ENCODE peak calls at places on chromosomes 2 and 18, in five cellular contexts. C, R, A, G and N are unnamed samples.

GRCh38 chr2:23376972-23377371 is 8.0 kb upstream of the KLHL29 start:
- DNase-seq in C (no peak), R (no peak), A (no peak), G (no peak), N (no peak)

GRCh38 chr2:68365087-68365486 is at the start of gene PLEK:
- DNase-seq in C (no peak), R (no peak), A (no peak), G (no peak), N (no peak)

GRCh38 chr2:72695676-72696075 is 130.2 kb downstream of the EXOC6B start:
- DNase-seq in C (no peak), R (no peak), A (no peak), G (no peak), N (no peak)

GRCh38 chr2:197089659-197090058 is 163.2 kb upstream of the PGAP1 start:
- DNase-seq in C (no peak), R (no peak), A (no peak), G (no peak), N (no peak)

GRCh38 chr2:110114007-110114591 is 1.5 kb downstream of the MALL start:
- DNase-seq in C (no peak), R (no peak), A (peak), G (no peak), N (no peak)

GRCh38 chr2:233093721-233094120 is 33.6 kb downstream of the INPP5D start:
- DNase-seq in C (no peak), R (no peak), A (no peak), G (no peak), N (no peak)

GRCh38 chr2:232438051-232438450 is 17.9 kb upstream of the ALPI start:
- DNase-seq in C (no peak), R (no peak), A (no peak), G (no peak), N (no peak)

GRCh38 chr2:65397122-65397521 is 35.3 kb downstream of the SPRED2 start:
- DNase-seq in C (no peak), R (no peak), A (no peak), G (no peak), N (no peak)

GRCh38 chr2:44321360-44321759 is 39.9 kb downstream of the PREPL start:
- DNase-seq in C (no peak), R (no peak), A (no peak), G (no peak), N (no peak)

GRCh38 chr18:5103286-5103685 is 93.8 kb downstream of the AKAIN1 start:
- DNase-seq in C (no peak), R (no peak), A (no peak), G (no peak), N (no peak)

GRCh38 chr2:182038579-182038978 is 52.9 kb downstream of the PPP1R1C start:
- DNase-seq in C (no peak), R (no peak), A (no peak), G (no peak), N (no peak)

GRCh38 chr2:110838657-110839357 is 106.4 kb downstream of the ACOXL start:
- DNase-seq in C (no peak), R (no peak), A (no peak), G (no peak), N (no peak)

GRCh38 chr2:232609607-232610006 is 23.8 kb upstream of the EFHD1 start:
- DNase-seq in C (no peak), R (no peak), A (no peak), G (no peak), N (no peak)

GRCh38 chr2:184554736-184555135 is 43.6 kb upstream of the ZNF804A start:
- DNase-seq in C (no peak), R (no peak), A (no peak), G (no peak), N (no peak)

GRCh38 chr18:46060359-46060841 is 11.7 kb downstream of the PSTPIP2 start:
- DNase-seq in C (peak), R (peak), A (no peak), G (no peak), N (no peak)

GRCh38 chr2:46796031-46796430 is 119.6 kb downstream of the MCFD2 start:
- DNase-seq in C (no peak), R (no peak), A (no peak), G (no peak), N (no peak)

GRCh38 chr2:108607706-108608301 is 73.5 kb downstream of the LIMS1 start:
- DNase-seq in C (no peak), R (peak), A (peak), G (no peak), N (no peak)

GRCh38 chr2:24492283-24493272 is 1.5 kb downstream of the NCOA1 start:
- DNase-seq in C (no peak), R (no peak), A (no peak), G (no peak), N (no peak)

GRCh38 chr2:177148477-177149154 is 64.0 kb upstream of the HNRNPA3 start:
- DNase-seq in C (peak), R (peak), A (peak), G (no peak), N (peak)

GRCh38 chr2:200786423-200786822 is 25.3 kb upstream of the BZW1 start:
- DNase-seq in C (no peak), R (no peak), A (peak), G (no peak), N (no peak)

GRCh38 chr2:239399404-239399999 is 1.3 kb downstream of the HDAC4 start:
- DNase-seq in C (no peak), R (no peak), A (peak), G (no peak), N (no peak)

GRCh38 chr2:219435701-219436100 is 1.1 kb downstream of the SPEG start:
- DNase-seq in C (no peak), R (no peak), A (no peak), G (no peak), N (no peak)

GRCh38 chr2:135688002-135688401 is 53.7 kb upstream of the UBXN4 start:
- DNase-seq in C (no peak), R (no peak), A (no peak), G (no peak), N (no peak)

GRCh38 chr2:182854405-182855105 is 11.9 kb downstream of the FRZB start:
- DNase-seq in C (no peak), R (no peak), A (no peak), G (no peak), N (no peak)

GRCh38 chr2:217387776-217388381 is 528.0 kb upstream of the TNP1 start:
- DNase-seq in C (no peak), R (no peak), A (peak), G (no peak), N (no peak)

GRCh38 chr2:209495855-209496585 is 72.2 kb downstream of the MAP2 start:
- DNase-seq in C (no peak), R (no peak), A (peak), G (no peak), N (no peak)

GRCh38 chr2:199463708-199464613 is 6.2 kb upstream of the SATB2 start:
- DNase-seq in C (peak), R (no peak), A (no peak), G (no peak), N (no peak)

GRCh38 chr2:177295479-177295878 is 31.0 kb upstream of the NFE2L2 start:
- DNase-seq in C (no peak), R (no peak), A (no peak), G (no peak), N (no peak)

GRCh38 chr2:72572501-72572900 is 253.3 kb downstream of the EXOC6B start:
- DNase-seq in C (no peak), R (no peak), A (no peak), G (no peak), N (no peak)

GRCh38 chr2:177538323-177538722 is 145.8 kb downstream of the AGPS start:
- DNase-seq in C (no peak), R (no peak), A (no peak), G (no peak), N (no peak)

GRCh38 chr2:44169155-44169898 is 652 bp downstream of the PPM1B start:
- DNase-seq in C (peak), R (peak), A (peak), G (peak), N (peak)

GRCh38 chr2:147689510-147689909 is 155.3 kb upstream of the ACVR2A start:
- DNase-seq in C (no peak), R (no peak), A (no peak), G (peak), N (peak)

GRCh38 chr18:12837747-12838146 is 46.3 kb downstream of the PTPN2 start:
- DNase-seq in C (no peak), R (no peak), A (no peak), G (no peak), N (no peak)

GRCh38 chr2:223465793-223466192 is 136.4 kb downstream of the SCG2 start:
- DNase-seq in C (no peak), R (no peak), A (no peak), G (no peak), N (no peak)

DNA sequence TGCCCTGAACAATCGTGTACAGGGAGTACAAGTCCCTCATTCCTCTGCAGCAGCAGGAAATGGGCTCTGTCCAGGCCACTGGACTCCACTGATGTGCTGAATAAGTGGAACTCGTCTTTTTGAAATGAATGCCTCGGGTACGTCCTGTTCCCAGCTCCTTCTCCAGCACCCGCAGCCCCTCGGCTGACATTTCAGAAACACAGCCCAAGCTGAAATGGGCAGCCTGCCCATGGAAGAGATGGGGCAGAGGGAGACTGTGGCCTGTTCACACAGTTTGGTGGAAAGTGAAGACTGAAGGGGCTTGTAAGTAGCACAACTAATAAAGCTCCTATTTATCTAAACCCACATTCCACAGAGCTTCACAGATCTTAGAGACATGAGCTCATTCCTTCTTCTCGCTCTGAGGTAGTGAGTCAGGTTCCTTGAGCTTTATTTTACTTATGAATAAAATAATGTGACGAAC is 498.6 kb downstream of the TXNL1 start:
- DNase-seq in C (no peak), R (no peak), A (no peak), G (no peak), N (no peak)
- TF ChIP-seq TAF1 in C (no peak), R (no peak), A (no peak), G (no peak), N (no peak)

DNA sequence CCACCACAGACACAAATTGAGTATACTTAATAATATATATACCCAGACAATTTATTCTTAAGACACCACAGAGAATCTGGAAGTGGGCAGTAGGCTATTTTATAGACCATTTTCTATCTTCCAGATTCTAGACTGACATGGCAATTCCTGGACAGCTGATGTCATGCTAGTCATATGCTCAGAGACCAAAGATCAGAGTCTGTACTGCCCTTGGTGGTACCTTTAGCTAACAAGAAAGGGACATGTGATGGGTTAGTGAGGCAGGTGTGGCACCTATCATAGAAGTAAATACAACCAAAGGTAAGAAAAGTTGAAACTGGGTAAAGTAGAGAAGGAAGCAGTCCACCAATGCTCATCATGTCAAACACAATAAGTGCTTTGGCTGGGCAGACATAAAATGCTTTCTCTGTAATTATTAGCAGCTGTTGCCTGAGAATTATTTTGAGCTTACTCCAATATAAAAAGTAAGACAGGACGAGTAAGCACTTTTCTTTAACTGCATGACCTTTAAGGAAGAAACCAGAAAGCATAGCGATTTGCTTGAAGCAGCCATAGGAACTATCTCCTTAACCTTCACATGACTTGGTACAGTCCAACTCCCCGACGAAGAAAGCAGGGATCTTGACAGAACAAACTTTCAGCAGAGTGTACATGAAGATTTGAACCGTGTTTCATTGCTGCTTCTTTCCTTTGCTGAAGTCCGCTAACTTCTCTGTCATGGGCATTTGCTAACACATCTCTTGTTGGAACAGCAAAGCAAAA is 47.1 kb downstream of the SLC40A1 start:
- DNase-seq in C (no peak), R (no peak), A (peak), G (no peak), N (no peak)
- TF ChIP-seq TAF1 in C (no peak), R (no peak), A (no peak), G (no peak), N (no peak)

GRCh38 chr18:79400591-79401381 is 5.1 kb downstream of the NFATC1 start:
- DNase-seq in C (no peak), R (peak), A (no peak), G (peak), N (peak)
- TF ChIP-seq TAF1 in C (no peak), R (no peak), A (no peak), G (no peak), N (no peak)

GRCh38 chr2:215793747-215794595 is 219.4 kb downstream of the MREG start:
- DNase-seq in C (no peak), R (peak), A (peak), G (no peak), N (no peak)
- TF ChIP-seq TAF1 in C (no peak), R (no peak), A (peak), G (no peak), N (no peak)

GRCh38 chr2:20446917-20447436 is at the start of gene RHOB:
- DNase-seq in C (peak), R (peak), A (peak), G (peak), N (peak)

GRCh38 chr2:20449501-20450200 is 2.8 kb downstream of the RHOB start:
- DNase-seq in C (no peak), R (no peak), A (peak), G (no peak), N (no peak)

GRCh38 chr2:20446280-20446916 is 476 bp upstream of the RHOB start:
- DNase-seq in C (no peak), R (no peak), A (no peak), G (no peak), N (no peak)

GRCh38 chr2:20448246-20449046 is 1.6 kb downstream of the RHOB start:
- DNase-seq in C (no peak), R (no peak), A (no peak), G (no peak), N (no peak)

DNA sequence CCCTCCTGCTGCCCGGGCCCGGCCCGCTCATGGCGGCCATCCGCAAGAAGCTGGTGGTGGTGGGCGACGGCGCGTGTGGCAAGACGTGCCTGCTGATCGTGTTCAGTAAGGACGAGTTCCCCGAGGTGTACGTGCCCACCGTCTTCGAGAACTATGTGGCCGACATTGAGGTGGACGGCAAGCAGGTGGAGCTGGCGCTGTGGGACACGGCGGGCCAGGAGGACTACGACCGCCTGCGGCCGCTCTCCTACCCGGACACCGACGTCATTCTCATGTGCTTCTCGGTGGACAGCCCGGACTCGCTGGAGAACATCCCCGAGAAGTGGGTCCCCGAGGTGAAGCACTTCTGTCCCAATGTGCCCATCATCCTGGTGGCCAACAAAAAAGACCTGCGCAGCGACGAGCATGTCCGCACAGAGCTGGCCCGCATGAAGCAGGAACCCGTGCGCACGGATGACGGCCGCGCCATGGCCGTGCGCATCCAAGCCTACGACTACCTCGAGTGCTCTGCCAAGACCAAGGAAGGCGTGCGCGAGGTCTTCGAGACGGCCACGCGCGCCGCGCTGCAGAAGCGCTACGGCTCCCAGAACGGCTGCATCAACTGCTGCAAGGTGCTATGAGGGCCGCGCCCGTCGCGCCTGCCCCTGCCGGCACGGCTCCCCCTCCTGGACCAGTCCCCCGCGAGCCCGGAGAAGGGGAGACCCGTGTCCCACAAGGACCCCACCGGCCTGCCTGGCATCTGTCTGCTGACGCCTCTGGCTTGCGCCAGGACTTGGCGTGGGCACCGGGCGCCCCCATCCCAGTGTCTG is 767 bp downstream of the RHOB start:
- DNase-seq in C (peak), R (no peak), A (no peak), G (no peak), N (peak)
- TF ChIP-seq TAF1 in C (no peak), R (no peak), A (peak), G (no peak), N (no peak)

GRCh38 chr2:17617955-17618354 is 77.5 kb downstream of the VSNL1 start:
- DNase-seq in C (no peak), R (no peak), A (no peak), G (no peak), N (no peak)

GRCh38 chr2:17621781-17622180 is 81.3 kb downstream of the VSNL1 start:
- DNase-seq in C (no peak), R (no peak), A (no peak), G (no peak), N (no peak)

GRCh38 chr2:17620280-17620679 is 79.8 kb downstream of the VSNL1 start:
- DNase-seq in C (no peak), R (no peak), A (no peak), G (no peak), N (no peak)

GRCh38 chr2:17617508-17617907 is 77.0 kb downstream of the VSNL1 start:
- DNase-seq in C (no peak), R (no peak), A (no peak), G (no peak), N (no peak)

DNA sequence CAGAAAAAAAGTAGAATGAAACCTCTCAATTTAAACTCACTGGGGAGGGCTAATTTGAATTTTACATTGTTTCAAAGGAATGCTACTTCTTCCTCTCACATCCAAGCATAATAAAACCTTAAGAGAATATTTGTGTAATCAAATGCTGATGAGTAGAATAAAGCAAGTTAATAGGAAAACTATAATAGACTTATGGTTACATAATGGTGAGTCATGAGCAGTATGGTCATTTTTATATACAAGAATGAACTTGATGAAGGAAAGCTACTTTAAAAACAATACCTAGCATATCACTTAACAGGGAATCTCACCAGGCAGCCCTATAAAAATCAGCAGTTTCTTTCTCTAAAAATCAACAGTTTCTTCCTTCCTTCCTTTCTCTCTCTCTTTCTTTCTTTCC is 80.3 kb downstream of the VSNL1 start:
- DNase-seq in C (no peak), R (no peak), A (no peak), G (no peak), N (no peak)
- TF ChIP-seq TAF1 in C (no peak), R (no peak), A (no peak), G (no peak), N (no peak)

DNA sequence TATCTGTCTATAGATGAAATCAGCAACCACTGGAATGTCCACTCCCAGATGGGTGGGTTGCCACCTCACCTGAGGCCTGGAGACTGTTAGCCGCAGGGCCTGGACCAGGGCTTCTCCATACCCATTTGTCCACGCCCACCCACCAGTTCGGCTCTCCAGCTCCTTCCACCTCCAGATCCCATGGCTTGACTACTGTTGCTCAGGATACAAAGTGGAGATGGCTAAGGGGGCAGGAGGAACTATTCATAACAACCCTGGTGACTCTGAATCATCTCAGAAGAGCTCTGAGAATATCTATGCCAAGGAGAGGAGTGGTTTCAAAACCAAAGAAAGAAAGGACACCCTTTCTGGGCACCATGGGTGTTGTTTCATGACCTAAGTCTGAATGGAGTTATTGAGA is 145.8 kb downstream of the LAMA3 start:
- DNase-seq in C (no peak), R (no peak), A (no peak), G (no peak), N (no peak)
- TF ChIP-seq TAF1 in C (no peak), R (no peak), A (no peak), G (no peak), N (no peak)

GRCh38 chr2:101386599-101387150 is 628 bp downstream of the CREG2 start:
- DNase-seq in C (peak), R (no peak), A (no peak), G (no peak), N (no peak)

GRCh38 chr2:101387151-101387807 is at the start of gene CREG2:
- DNase-seq in C (peak), R (peak), A (peak), G (peak), N (peak)

GRCh38 chr2:101383016-101383541 is 4.2 kb downstream of the CREG2 start:
- DNase-seq in C (no peak), R (no peak), A (no peak), G (no peak), N (no peak)

GRCh38 chr2:101380376-101380775 is 6.9 kb downstream of the CREG2 start:
- DNase-seq in C (no peak), R (no peak), A (no peak), G (no peak), N (no peak)

DNA sequence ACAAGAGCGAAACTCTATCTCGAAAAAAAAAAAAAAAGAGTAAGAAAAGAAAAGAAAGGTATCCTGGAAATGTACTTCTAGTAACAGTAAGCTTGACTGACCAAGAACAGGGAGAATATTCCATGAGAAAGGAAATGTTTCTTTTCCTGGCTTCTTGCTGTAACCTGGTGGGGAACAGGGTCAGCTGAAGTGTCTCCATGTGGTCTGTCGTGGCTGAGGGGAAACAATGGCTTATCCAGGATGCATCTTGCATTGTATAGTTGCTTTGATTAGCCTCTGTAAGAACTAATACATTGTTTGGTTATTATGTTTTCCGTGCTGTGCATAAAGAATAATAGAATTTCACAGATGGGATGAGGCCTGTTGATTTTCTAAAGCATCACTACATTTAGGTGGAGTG is 4.9 kb downstream of the CREG2 start:
- DNase-seq in C (no peak), R (no peak), A (no peak), G (no peak), N (no peak)
- TF ChIP-seq TAF1 in C (no peak), R (no peak), A (no peak), G (no peak), N (no peak)